ENCODE peak calls at places on chromosomes 12 and 14, in five cellular contexts. S is GM12891, L is HepG2, T is K562, Q is GM12878. B is an unnamed sample.

GRCh38 chr12:11650279-11650696 is 814 bp downstream of the ETV6 start:
- DNase-seq in Q (no peak), L (no peak), T (peak), S (no peak), B (no peak)

GRCh38 chr12:121713257-121714155 is 954 bp downstream of the TMEM120B start:
- DNase-seq in L (no peak), T (peak), S (no peak), Q (no peak), B (no peak)

GRCh38 chr12:72133497-72134055 is 138.6 kb upstream of the TRHDE start:
- DNase-seq in L (no peak), S (no peak), Q (no peak), T (no peak), B (no peak)

GRCh38 chr14:32193532-32193931 is 8.3 kb upstream of the RNU6-7 start:
- DNase-seq in T (no peak), Q (no peak), S (no peak), L (no peak), B (no peak)

GRCh38 chr12:48980953-48981756 is 3.0 kb downstream of the WNT1 start:
- DNase-seq in L (no peak), Q (no peak), S (no peak), T (peak), B (no peak)

GRCh38 chr12:93776581-93777018 is 99.4 kb downstream of the CRADD start:
- DNase-seq in Q (no peak), T (no peak), S (no peak), L (no peak), B (no peak)

GRCh38 chr12:100401660-100402059 is 44.8 kb downstream of the SLC17A8 start:
- DNase-seq in T (no peak), S (no peak), L (no peak), Q (no peak), B (no peak)

GRCh38 chr12:67026847-67027246 is 242.3 kb upstream of the CAND1 start:
- DNase-seq in Q (no peak), T (no peak), S (no peak), L (no peak), B (no peak)

GRCh38 chr12:12072064-12072760 is 1.5 kb downstream of the BCL2L14 start:
- DNase-seq in T (no peak), S (no peak), Q (peak), L (peak), B (peak)

GRCh38 chr14:94370524-94370910 is 17.9 kb downstream of the SERPINA1 start:
- DNase-seq in Q (no peak), S (no peak), L (no peak), T (no peak), B (no peak)

GRCh38 chr12:111437816-111438454 is 32.2 kb downstream of the SH2B3 start:
- DNase-seq in L (no peak), Q (no peak), S (no peak), T (no peak), B (no peak)

DNA sequence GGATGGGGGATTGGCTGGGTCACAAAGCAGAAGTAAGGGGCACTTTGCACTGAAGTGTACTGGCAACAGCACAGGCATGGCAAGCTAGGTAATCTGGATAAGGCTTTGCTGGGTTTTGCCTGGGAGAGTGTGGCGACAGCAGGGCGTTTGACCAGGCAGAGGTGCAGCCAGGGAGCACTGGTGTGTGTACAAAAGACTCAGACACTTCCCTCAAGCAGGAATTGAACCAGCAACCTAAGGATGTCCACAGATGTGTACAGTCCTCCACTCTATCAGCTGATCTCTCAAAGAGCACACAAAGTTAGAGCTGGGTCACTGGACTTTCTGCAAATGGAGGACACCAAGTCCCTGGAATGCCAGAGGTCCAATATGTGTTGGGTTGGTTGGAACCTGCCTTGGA is 15.4 kb upstream of the RNASE4 start:
- DNase-seq in L (no peak), T (no peak), S (no peak), Q (no peak), B (no peak)
- TF ChIP-seq TAF1 in L (no peak), T (no peak), S (no peak), Q (no peak), B (no peak)

GRCh38 chr14:31026395-31027096 is 367 bp upstream of the STRN3 start:
- DNase-seq in L (peak), S (peak), Q (peak), T (peak), B (peak)

GRCh38 chr14:31026076-31026394 is at the start of gene STRN3:
- DNase-seq in S (no peak), Q (no peak), L (no peak), T (no peak), B (no peak)

GRCh38 chr14:31024042-31024480 is 1.4 kb upstream of the AP4S1 start:
- DNase-seq in S (no peak), L (peak), Q (no peak), T (no peak), B (no peak)

GRCh38 chr14:31024577-31025334 is 693 bp upstream of the AP4S1 start:
- DNase-seq in L (no peak), Q (no peak), T (no peak), S (no peak), B (no peak)

DNA sequence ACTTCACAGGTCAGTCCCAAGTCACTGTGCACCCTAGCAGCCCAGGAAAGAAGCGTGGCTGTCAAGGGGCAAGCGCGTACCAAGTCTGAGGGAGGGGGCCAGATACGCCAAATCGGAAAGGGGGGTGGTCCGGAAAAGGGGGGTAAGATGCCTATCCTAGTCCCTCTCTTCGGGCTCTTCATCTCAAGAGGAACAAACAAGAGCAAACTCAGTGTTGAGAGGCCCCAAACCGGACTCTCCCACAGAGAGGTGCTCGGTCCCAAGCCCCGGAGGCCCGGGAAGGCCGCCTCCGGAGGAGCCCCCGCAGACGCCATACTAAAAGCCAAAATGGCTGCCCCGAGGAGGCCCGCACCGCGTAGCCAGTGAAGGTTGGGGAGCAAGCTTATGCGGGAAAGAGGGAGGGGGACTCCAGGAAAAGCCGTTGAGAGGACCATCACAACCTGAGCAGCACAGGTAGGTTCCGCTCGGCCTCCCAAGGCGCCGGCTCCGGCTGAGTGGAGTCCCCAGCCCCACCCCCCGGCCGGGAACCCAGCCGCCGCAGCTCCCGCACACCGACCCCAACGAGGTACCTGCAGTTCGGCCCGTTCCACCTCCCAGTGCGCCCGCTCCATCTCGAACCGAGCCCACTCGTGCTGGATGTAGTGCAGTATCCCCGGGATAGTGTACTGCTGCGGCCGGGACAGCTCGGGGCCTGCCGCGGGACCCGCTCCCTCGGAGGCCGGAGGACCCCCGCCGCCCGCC is at the start of gene AP4S1:
- DNase-seq in S (peak), L (peak), Q (no peak), T (peak), B (peak)
- TF ChIP-seq POLR2A in S (no peak), L (peak), Q (peak), T (peak), B (peak)

GRCh38 chr12:19945559-19946485 is 422.5 kb upstream of the PDE3A start:
- DNase-seq in S (no peak), L (no peak), T (no peak), Q (no peak), B (no peak)
- TF ChIP-seq POLR2AphosphoS5 in S (no peak), L (no peak), T (no peak), Q (no peak), B (no peak)

GRCh38 chr14:70658899-70659298 is 17.2 kb downstream of the TTC9 start:
- DNase-seq in T (no peak), L (no peak), Q (no peak), S (no peak), B (no peak)

GRCh38 chr14:70662816-70663215 is 21.1 kb downstream of the TTC9 start:
- DNase-seq in T (no peak), Q (no peak), S (no peak), L (no peak), B (no peak)

GRCh38 chr14:70662080-70662479 is 20.4 kb downstream of the TTC9 start:
- DNase-seq in L (no peak), Q (no peak), T (no peak), S (no peak), B (no peak)

GRCh38 chr14:70663707-70664179 is 22.0 kb downstream of the TTC9 start:
- DNase-seq in S (no peak), T (peak), Q (peak), L (no peak), B (no peak)

GRCh38 chr14:70660967-70661871 is 19.5 kb downstream of the TTC9 start:
- DNase-seq in T (no peak), Q (peak), L (no peak), S (no peak), B (no peak)
- TF ChIP-seq TAF1 in T (no peak), Q (no peak), L (no peak), S (no peak), B (no peak)

GRCh38 chr12:56571131-56571530 is 49.5 kb downstream of the RBMS2 start:
- DNase-seq in L (no peak), S (no peak), Q (no peak), T (no peak), B (no peak)

GRCh38 chr12:56565510-56566101 is 44.0 kb downstream of the RBMS2 start:
- DNase-seq in S (peak), T (peak), Q (no peak), L (peak), B (peak)
- TF ChIP-seq POLR2A in S (no peak), T (no peak), Q (no peak), L (peak), B (no peak)

GRCh38 chr14:96091941-96092411 is 52.8 kb downstream of the C14orf132 start:
- DNase-seq in Q (no peak), L (no peak), T (no peak), S (no peak), B (no peak)

GRCh38 chr14:96089401-96089800 is 50.2 kb downstream of the C14orf132 start:
- DNase-seq in S (no peak), L (no peak), Q (no peak), T (no peak), B (no peak)

GRCh38 chr14:96091149-96091693 is 52.1 kb downstream of the C14orf132 start:
- DNase-seq in S (no peak), Q (no peak), T (no peak), L (no peak), B (no peak)

GRCh38 chr14:96088911-96089310 is 49.7 kb downstream of the C14orf132 start:
- DNase-seq in L (no peak), S (no peak), T (no peak), Q (no peak), B (no peak)

GRCh38 chr14:96090441-96091148 is 51.4 kb downstream of the C14orf132 start:
- DNase-seq in L (no peak), S (no peak), Q (no peak), T (no peak), B (no peak)
- TF ChIP-seq POLR2AphosphoS5 in L (no peak), S (no peak), Q (no peak), T (no peak), B (no peak)

GRCh38 chr12:109961612-109962011 is 34.6 kb downstream of the GIT2 start:
- DNase-seq in S (no peak), T (no peak), L (no peak), Q (no peak), B (no peak)

GRCh38 chr12:109961201-109961600 is 35.0 kb downstream of the GIT2 start:
- DNase-seq in Q (no peak), T (no peak), S (no peak), L (no peak), B (no peak)

GRCh38 chr12:109963330-109963729 is 32.8 kb downstream of the GIT2 start:
- DNase-seq in L (no peak), S (no peak), T (no peak), Q (no peak), B (no peak)

GRCh38 chr12:109963743-109964429 is 32.3 kb downstream of the GIT2 start:
- DNase-seq in L (no peak), S (no peak), T (no peak), Q (no peak), B (no peak)

DNA sequence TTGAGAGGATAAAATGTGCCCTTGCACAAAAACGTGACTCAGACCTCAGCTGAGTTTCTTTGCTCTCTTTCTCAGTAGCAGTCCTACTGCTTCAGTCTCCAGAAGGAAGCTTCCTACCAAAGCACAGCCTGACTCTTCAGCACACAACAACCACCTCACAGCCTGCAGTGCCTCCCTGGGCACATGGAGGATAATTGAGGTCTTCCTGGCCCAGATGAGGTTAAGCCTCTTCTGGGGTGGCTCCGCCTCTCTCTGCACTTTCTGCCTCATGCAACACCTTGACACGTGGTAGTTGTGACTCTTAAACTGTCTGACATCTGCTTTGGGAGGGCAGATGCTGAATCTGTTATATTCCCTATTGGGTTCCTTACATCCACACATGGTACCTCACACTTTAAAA is 33.8 kb downstream of the GIT2 start:
- DNase-seq in L (no peak), Q (no peak), T (no peak), S (no peak), B (no peak)
- TF ChIP-seq TAF1 in L (no peak), Q (no peak), T (no peak), S (no peak), B (no peak)

DNA sequence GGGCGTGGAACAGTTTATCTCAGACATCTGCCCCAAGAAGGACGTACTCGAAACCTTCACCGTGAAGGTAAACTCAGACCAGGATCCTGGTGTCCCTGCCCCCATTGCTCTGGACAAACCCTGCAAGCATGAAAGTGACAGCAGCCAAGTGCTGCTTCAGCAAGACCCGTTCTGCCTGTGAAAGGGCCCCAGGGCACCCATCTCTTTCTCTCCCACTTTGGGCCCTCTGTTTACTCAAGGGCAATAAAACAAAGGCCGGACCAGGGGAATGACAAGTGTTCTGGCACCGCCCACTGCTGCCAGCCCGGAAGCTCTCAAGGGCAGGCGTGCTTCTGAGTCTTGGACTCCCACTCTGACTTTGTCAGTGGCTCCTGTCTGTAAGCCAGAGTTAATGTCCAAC is 35.3 kb downstream of the CD9 start:
- DNase-seq in S (no peak), T (no peak), Q (no peak), L (peak), B (no peak)
- TF ChIP-seq POLR2A in S (no peak), T (no peak), Q (no peak), L (no peak), B (no peak)

GRCh38 chr14:22178330-22178981 is 410.6 kb downstream of the DAD1 start:
- DNase-seq in Q (no peak), T (no peak), L (no peak), S (no peak), B (no peak)

GRCh38 chr14:22177870-22178269 is 411.2 kb downstream of the DAD1 start:
- DNase-seq in S (no peak), Q (no peak), L (no peak), T (no peak), B (no peak)

GRCh38 chr14:22174412-22174811 is 414.6 kb downstream of the DAD1 start:
- DNase-seq in S (no peak), Q (no peak), L (peak), T (no peak), B (no peak)

GRCh38 chr14:22179190-22179589 is 409.8 kb downstream of the DAD1 start:
- DNase-seq in Q (no peak), L (no peak), S (no peak), T (no peak), B (no peak)

DNA sequence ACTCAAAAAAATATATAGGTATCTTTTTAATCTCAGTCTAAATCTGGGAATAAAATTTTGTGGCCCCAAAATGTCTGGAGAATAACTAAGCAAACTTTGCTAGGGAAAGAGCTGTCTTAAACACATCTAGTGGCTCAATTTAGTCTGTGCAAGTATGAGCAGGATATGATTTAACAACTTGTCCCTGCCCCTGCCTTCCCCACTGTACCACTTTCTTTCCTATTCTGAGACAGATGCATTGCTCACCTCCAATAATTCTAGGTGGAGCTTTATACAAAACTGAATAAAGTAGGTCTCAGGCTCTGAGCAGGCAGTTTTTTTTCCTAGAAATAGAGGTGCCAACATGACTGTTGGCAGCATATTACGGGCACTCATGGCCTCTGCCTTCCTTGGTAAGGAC is 412.1 kb downstream of the DAD1 start:
- DNase-seq in S (no peak), L (no peak), Q (no peak), T (no peak), B (no peak)
- TF ChIP-seq POLR2AphosphoS5 in S (no peak), L (no peak), Q (no peak), T (no peak), B (no peak)

GRCh38 chr14:85380891-85381290 is 149.1 kb upstream of the FLRT2 start:
- DNase-seq in Q (no peak), T (no peak), L (no peak), S (no peak), B (no peak)
- TF ChIP-seq TAF1 in Q (no peak), T (no peak), L (no peak), S (no peak), B (no peak)